ENCODE peak calls at places on chromosomes 1 and 21, in ten cellular contexts. One of them, this sample, is unnamed.

GRCh38 chr1:36150296-36151132 is 1.2 kb upstream of the TRAPPC3 start:
- DNase-seq in colonic mucosa: peak
- DNase-seq in upper lobe of left lung: peak
- DNase-seq in endothelial cell of umbilical vein: peak
- DNase-seq in PC-3: peak
- DNase-seq in ascending aorta: peak
- DNase-seq in right atrium auricular region: peak
- DNase-seq in heart right ventricle: peak
- DNase-seq in H9: peak
- DNase-seq in psoas muscle: peak
- DNase-seq in this sample: peak

GRCh38 chr1:94648225-94649007 is 106.9 kb upstream of the F3 start:
- DNase-seq in colonic mucosa: no peak
- DNase-seq in upper lobe of left lung: no peak
- DNase-seq in endothelial cell of umbilical vein: peak
- DNase-seq in PC-3: no peak
- DNase-seq in ascending aorta: peak
- DNase-seq in right atrium auricular region: peak
- DNase-seq in heart right ventricle: no peak
- DNase-seq in H9: no peak
- DNase-seq in psoas muscle: peak
- DNase-seq in this sample: peak

GRCh38 chr1:93448292-93448982 is 519 bp downstream of the FNBP1L start:
- DNase-seq in colonic mucosa: peak
- DNase-seq in upper lobe of left lung: peak
- DNase-seq in endothelial cell of umbilical vein: peak
- DNase-seq in PC-3: peak
- DNase-seq in ascending aorta: no peak
- DNase-seq in right atrium auricular region: no peak
- DNase-seq in heart right ventricle: peak
- DNase-seq in H9: peak
- DNase-seq in psoas muscle: peak
- DNase-seq in this sample: no peak

GRCh38 chr1:71414229-71414628 is 333.4 kb upstream of the ZRANB2 start:
- DNase-seq in colonic mucosa: no peak
- DNase-seq in upper lobe of left lung: no peak
- DNase-seq in endothelial cell of umbilical vein: no peak
- DNase-seq in PC-3: no peak
- DNase-seq in ascending aorta: no peak
- DNase-seq in right atrium auricular region: no peak
- DNase-seq in heart right ventricle: no peak
- DNase-seq in H9: no peak
- DNase-seq in psoas muscle: no peak
- DNase-seq in this sample: no peak

GRCh38 chr21:43320526-43320925 is 106.4 kb downstream of the SIK1 start:
- DNase-seq in colonic mucosa: no peak
- DNase-seq in upper lobe of left lung: no peak
- DNase-seq in endothelial cell of umbilical vein: no peak
- DNase-seq in PC-3: no peak
- DNase-seq in ascending aorta: no peak
- DNase-seq in right atrium auricular region: no peak
- DNase-seq in heart right ventricle: no peak
- DNase-seq in H9: no peak
- DNase-seq in psoas muscle: peak
- DNase-seq in this sample: no peak

GRCh38 chr1:173190101-173190895 is 16.8 kb downstream of the TNFSF4 start:
- DNase-seq in colonic mucosa: peak
- DNase-seq in upper lobe of left lung: no peak
- DNase-seq in endothelial cell of umbilical vein: peak
- DNase-seq in PC-3: peak
- DNase-seq in ascending aorta: peak
- DNase-seq in right atrium auricular region: peak
- DNase-seq in heart right ventricle: peak
- DNase-seq in H9: no peak
- DNase-seq in psoas muscle: peak
- DNase-seq in this sample: peak

GRCh38 chr21:44253832-44254700 is 7.6 kb downstream of the DNMT3L start:
- DNase-seq in colonic mucosa: no peak
- DNase-seq in upper lobe of left lung: peak
- DNase-seq in endothelial cell of umbilical vein: peak
- DNase-seq in PC-3: no peak
- DNase-seq in ascending aorta: peak
- DNase-seq in right atrium auricular region: no peak
- DNase-seq in heart right ventricle: peak
- DNase-seq in H9: peak
- DNase-seq in psoas muscle: no peak
- DNase-seq in this sample: no peak

GRCh38 chr21:26659181-26659580 is 86.1 kb upstream of the CYYR1 start:
- DNase-seq in colonic mucosa: no peak
- DNase-seq in upper lobe of left lung: no peak
- DNase-seq in endothelial cell of umbilical vein: no peak
- DNase-seq in PC-3: no peak
- DNase-seq in ascending aorta: no peak
- DNase-seq in right atrium auricular region: no peak
- DNase-seq in heart right ventricle: no peak
- DNase-seq in H9: no peak
- DNase-seq in psoas muscle: no peak
- DNase-seq in this sample: peak

GRCh38 chr1:30787856-30788495 is 30.4 kb upstream of the LAPTM5 start:
- DNase-seq in colonic mucosa: no peak
- DNase-seq in upper lobe of left lung: peak
- DNase-seq in endothelial cell of umbilical vein: no peak
- DNase-seq in PC-3: no peak
- DNase-seq in ascending aorta: no peak
- DNase-seq in right atrium auricular region: no peak
- DNase-seq in heart right ventricle: no peak
- DNase-seq in H9: no peak
- DNase-seq in psoas muscle: no peak
- DNase-seq in this sample: no peak

DNA sequence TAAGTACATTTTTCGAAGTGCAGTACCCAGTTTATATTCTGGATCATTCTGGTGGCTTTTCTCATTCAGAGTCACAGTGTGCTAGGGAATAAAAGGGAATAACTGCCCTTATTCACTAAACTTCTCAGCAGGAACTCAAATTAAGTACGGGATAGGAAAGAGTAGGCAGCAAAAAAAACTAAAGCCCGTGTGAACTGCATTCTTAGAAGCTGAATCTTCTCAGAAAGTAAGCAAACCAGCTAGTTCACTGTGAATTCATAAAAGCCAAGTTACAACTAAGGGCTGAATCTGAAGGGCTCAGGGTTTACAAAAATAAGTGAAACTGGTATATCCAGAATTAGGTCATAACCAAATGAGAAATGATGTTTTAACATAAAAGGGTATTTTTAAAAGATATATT is 22.0 kb downstream of the PRPF38A start:
- DNase-seq in colonic mucosa: no peak
- DNase-seq in upper lobe of left lung: no peak
- DNase-seq in endothelial cell of umbilical vein: no peak
- DNase-seq in PC-3: peak
- DNase-seq in ascending aorta: no peak
- DNase-seq in right atrium auricular region: no peak
- DNase-seq in heart right ventricle: no peak
- DNase-seq in H9: no peak
- DNase-seq in psoas muscle: no peak
- DNase-seq in this sample: no peak
- H3K27ac ChIP-seq in colonic mucosa: no peak
- H3K27ac ChIP-seq in upper lobe of left lung: no peak
- H3K27ac ChIP-seq in endothelial cell of umbilical vein: no peak
- H3K27ac ChIP-seq in PC-3: no peak
- H3K27ac ChIP-seq in ascending aorta: peak
- H3K27ac ChIP-seq in right atrium auricular region: no peak
- H3K27ac ChIP-seq in heart right ventricle: no peak
- H3K27ac ChIP-seq in H9: no peak
- H3K27ac ChIP-seq in psoas muscle: no peak
- H3K27ac ChIP-seq in this sample: peak

DNA sequence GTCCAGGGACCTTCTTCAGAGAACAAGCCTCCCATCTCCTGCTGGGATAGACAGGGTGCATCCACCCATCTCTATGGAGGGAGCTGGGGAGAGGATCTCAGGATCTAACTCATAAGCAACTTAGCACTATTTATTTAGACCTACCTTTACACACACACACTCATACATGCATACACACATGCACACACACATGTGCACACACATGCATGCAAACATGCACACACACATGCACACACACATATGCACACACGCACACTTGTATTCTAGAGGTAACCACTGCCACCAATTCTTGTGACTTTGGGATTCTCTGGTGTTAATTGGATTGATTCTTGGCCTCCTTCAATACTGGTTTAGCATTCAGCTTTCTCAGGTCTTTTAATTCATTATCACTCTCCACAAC is 9.8 kb downstream of the MT1HL1 start:
- DNase-seq in colonic mucosa: no peak
- DNase-seq in upper lobe of left lung: no peak
- DNase-seq in endothelial cell of umbilical vein: no peak
- DNase-seq in PC-3: no peak
- DNase-seq in ascending aorta: no peak
- DNase-seq in right atrium auricular region: no peak
- DNase-seq in heart right ventricle: no peak
- DNase-seq in H9: no peak
- DNase-seq in psoas muscle: no peak
- DNase-seq in this sample: no peak
- H3K27ac ChIP-seq in colonic mucosa: no peak
- H3K27ac ChIP-seq in upper lobe of left lung: no peak
- H3K27ac ChIP-seq in endothelial cell of umbilical vein: no peak
- H3K27ac ChIP-seq in PC-3: no peak
- H3K27ac ChIP-seq in ascending aorta: no peak
- H3K27ac ChIP-seq in right atrium auricular region: no peak
- H3K27ac ChIP-seq in heart right ventricle: no peak
- H3K27ac ChIP-seq in H9: no peak
- H3K27ac ChIP-seq in psoas muscle: no peak
- H3K27ac ChIP-seq in this sample: no peak

GRCh38 chr1:88175120-88175630 is 508.9 kb upstream of the PKN2 start:
- DNase-seq in colonic mucosa: no peak
- DNase-seq in upper lobe of left lung: no peak
- DNase-seq in endothelial cell of umbilical vein: no peak
- DNase-seq in PC-3: no peak
- DNase-seq in ascending aorta: no peak
- DNase-seq in right atrium auricular region: no peak
- DNase-seq in heart right ventricle: no peak
- DNase-seq in H9: no peak
- DNase-seq in psoas muscle: no peak
- DNase-seq in this sample: no peak
- H3K27ac ChIP-seq in colonic mucosa: peak
- H3K27ac ChIP-seq in upper lobe of left lung: no peak
- H3K27ac ChIP-seq in endothelial cell of umbilical vein: no peak
- H3K27ac ChIP-seq in PC-3: no peak
- H3K27ac ChIP-seq in ascending aorta: no peak
- H3K27ac ChIP-seq in right atrium auricular region: no peak
- H3K27ac ChIP-seq in heart right ventricle: no peak
- H3K27ac ChIP-seq in H9: no peak
- H3K27ac ChIP-seq in psoas muscle: no peak
- H3K27ac ChIP-seq in this sample: no peak

DNA sequence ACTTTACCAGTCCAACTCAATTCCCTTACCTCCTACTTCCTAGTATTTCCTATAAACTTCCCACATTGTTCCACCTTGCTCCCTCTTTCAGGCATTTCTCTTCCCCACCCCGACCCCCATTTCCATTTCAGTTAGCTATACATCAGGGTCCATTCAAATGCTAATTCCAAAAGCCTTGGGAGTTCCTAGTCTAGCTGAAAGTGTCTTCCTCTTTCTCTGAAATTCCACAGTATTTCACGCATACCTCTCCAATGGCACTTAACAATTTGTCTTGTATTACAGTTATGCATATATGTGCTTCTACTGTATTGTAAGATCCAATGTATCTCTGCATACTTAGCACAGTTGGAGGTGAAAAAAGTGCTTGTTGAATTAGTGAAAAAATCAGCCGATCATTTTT is 94.9 kb downstream of the ZNF644 start:
- DNase-seq in colonic mucosa: no peak
- DNase-seq in upper lobe of left lung: no peak
- DNase-seq in endothelial cell of umbilical vein: no peak
- DNase-seq in PC-3: no peak
- DNase-seq in ascending aorta: no peak
- DNase-seq in right atrium auricular region: no peak
- DNase-seq in heart right ventricle: no peak
- DNase-seq in H9: peak
- DNase-seq in psoas muscle: no peak
- DNase-seq in this sample: no peak
- H3K27ac ChIP-seq in colonic mucosa: no peak
- H3K27ac ChIP-seq in upper lobe of left lung: no peak
- H3K27ac ChIP-seq in endothelial cell of umbilical vein: no peak
- H3K27ac ChIP-seq in PC-3: no peak
- H3K27ac ChIP-seq in ascending aorta: no peak
- H3K27ac ChIP-seq in right atrium auricular region: no peak
- H3K27ac ChIP-seq in heart right ventricle: no peak
- H3K27ac ChIP-seq in H9: peak
- H3K27ac ChIP-seq in psoas muscle: no peak
- H3K27ac ChIP-seq in this sample: peak

GRCh38 chr1:157819215-157819614 is 705 bp downstream of the FCRL1 start:
- DNase-seq in colonic mucosa: no peak
- DNase-seq in upper lobe of left lung: no peak
- DNase-seq in endothelial cell of umbilical vein: no peak
- DNase-seq in PC-3: no peak
- DNase-seq in ascending aorta: no peak
- DNase-seq in right atrium auricular region: no peak
- DNase-seq in heart right ventricle: no peak
- DNase-seq in H9: no peak
- DNase-seq in psoas muscle: no peak
- DNase-seq in this sample: no peak

GRCh38 chr1:157820299-157820698 is 379 bp upstream of the FCRL1 start:
- DNase-seq in colonic mucosa: no peak
- DNase-seq in upper lobe of left lung: no peak
- DNase-seq in endothelial cell of umbilical vein: no peak
- DNase-seq in PC-3: no peak
- DNase-seq in ascending aorta: no peak
- DNase-seq in right atrium auricular region: no peak
- DNase-seq in heart right ventricle: no peak
- DNase-seq in H9: no peak
- DNase-seq in psoas muscle: no peak
- DNase-seq in this sample: no peak

DNA sequence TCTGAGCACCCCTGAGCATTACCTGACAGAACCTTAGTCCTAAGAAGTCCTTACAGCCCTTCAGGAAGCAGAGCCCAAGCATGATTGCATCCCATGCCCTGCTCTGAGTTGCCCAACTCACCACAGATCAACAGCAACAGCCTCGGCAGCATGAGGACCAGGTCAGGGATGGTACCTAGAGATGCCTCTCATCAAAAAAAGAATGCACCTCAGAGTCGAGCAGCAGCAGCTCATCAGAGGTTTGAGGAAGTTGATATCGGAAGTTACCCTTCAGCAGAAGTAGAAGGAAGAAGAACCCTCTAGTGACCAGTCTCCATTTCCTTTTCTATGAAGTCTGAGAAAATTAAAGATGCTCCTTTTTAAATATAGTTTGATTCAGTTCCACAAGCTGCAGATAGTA is at the start of gene FCRL1:
- DNase-seq in colonic mucosa: no peak
- DNase-seq in upper lobe of left lung: no peak
- DNase-seq in endothelial cell of umbilical vein: no peak
- DNase-seq in PC-3: no peak
- DNase-seq in ascending aorta: no peak
- DNase-seq in right atrium auricular region: no peak
- DNase-seq in heart right ventricle: no peak
- DNase-seq in H9: no peak
- DNase-seq in psoas muscle: no peak
- DNase-seq in this sample: no peak
- H3K27ac ChIP-seq in colonic mucosa: no peak
- H3K27ac ChIP-seq in upper lobe of left lung: no peak
- H3K27ac ChIP-seq in endothelial cell of umbilical vein: no peak
- H3K27ac ChIP-seq in PC-3: no peak
- H3K27ac ChIP-seq in ascending aorta: no peak
- H3K27ac ChIP-seq in right atrium auricular region: no peak
- H3K27ac ChIP-seq in heart right ventricle: no peak
- H3K27ac ChIP-seq in H9: no peak
- H3K27ac ChIP-seq in psoas muscle: no peak
- H3K27ac ChIP-seq in this sample: no peak